ENCODE peak calls at places on chromosomes 3 and 15, in eight cellular contexts. D is activated CD4-positive, alpha-beta T cell treated with anti-CD3 and anti-CD28 coated beads, Interleukin-2, amount 50 U/mL, for 24 hours; R is HFFc6; H is H1; B is ovary; E is GM06990; S is HTR-8/SVneo; F is HuH-7. P is an unnamed sample.
A peak's percentile ranks its signal among the peaks of the same experiment; 100 is the strongest.

GRCh38 chr15:86213420-86213819 is 133.7 kb downstream of the AGBL1 start:
- DNase-seq in D (no peak), R (no peak), H (no peak), B (no peak), E (no peak), S (no peak), F (no peak), P (no peak)

GRCh38 chr3:71784914-71785593 is at the start of gene PROK2:
- DNase-seq in D (peak; percentile 5), R (no peak), H (no peak), B (peak; percentile 35), E (no peak), S (no peak), F (no peak), P (no peak)

GRCh38 chr3:127986803-127987202 is 65.4 kb upstream of the SEC61A1 start:
- DNase-seq in D (no peak), R (no peak), H (no peak), B (no peak), E (no peak), S (no peak), F (no peak), P (no peak)

GRCh38 chr3:47004369-47005211 is 25.1 kb downstream of the NBEAL2 start:
- DNase-seq in D (no peak), R (no peak), H (no peak), B (no peak), E (no peak), S (no peak), F (no peak), P (no peak)

GRCh38 chr3:7504886-7505775 is 644.2 kb downstream of the GRM7 start:
- DNase-seq in D (no peak), R (peak; percentile 5), H (no peak), B (no peak), E (no peak), S (no peak), F (no peak), P (peak; percentile 76)

GRCh38 chr15:76174654-76175053 is 114.9 kb downstream of the TMEM266 start:
- DNase-seq in D (no peak), R (no peak), H (no peak), B (no peak), E (no peak), S (no peak), F (no peak), P (no peak)

GRCh38 chr3:145899229-145899628 is 261.8 kb downstream of the PLOD2 start:
- DNase-seq in D (no peak), R (no peak), H (no peak), B (no peak), E (no peak), S (no peak), F (no peak), P (no peak)

GRCh38 chr3:117192888-117193287 is 483.3 kb downstream of the TUSC7 start:
- DNase-seq in D (no peak), R (no peak), H (no peak), B (no peak), E (no peak), S (no peak), F (no peak), P (no peak)

GRCh38 chr15:32802296-32802936 is 84.6 kb downstream of the GREM1 start:
- DNase-seq in D (no peak), R (peak; percentile 86), H (no peak), B (no peak), E (no peak), S (peak; percentile 42), F (no peak), P (peak; percentile 95)

GRCh38 chr3:134949150-134949549 is 154.1 kb downstream of the EPHB1 start:
- DNase-seq in D (no peak), R (no peak), H (no peak), B (no peak), E (no peak), S (no peak), F (no peak), P (no peak)

GRCh38 chr3:170692720-170693119 is 106.8 kb upstream of the SLC7A14 start:
- DNase-seq in D (no peak), R (peak; percentile 29), H (no peak), B (no peak), E (no peak), S (no peak), F (no peak), P (no peak)

GRCh38 chr3:180175572-180175971 is 138.8 kb upstream of the PEX5L start:
- DNase-seq in D (no peak), R (no peak), H (no peak), B (no peak), E (no peak), S (no peak), F (no peak), P (no peak)

GRCh38 chr3:133885241-133885711 is 10.4 kb downstream of the RAB6B start:
- DNase-seq in D (no peak), R (no peak), H (no peak), B (no peak), E (no peak), S (no peak), F (no peak), P (no peak)

GRCh38 chr3:77370413-77370812 is 330.5 kb downstream of the ROBO2 start:
- DNase-seq in D (no peak), R (peak; percentile 72), H (no peak), B (peak; percentile 19), E (no peak), S (peak; percentile 5), F (no peak), P (peak; percentile 39)

P was measured in H4.